ENCODE peak calls at places on chromosomes 13 and 19, in six cellular contexts. Y, C, D, T, G and V are unnamed samples.
A peak's percentile ranks its signal among the peaks of the same experiment; 100 is the strongest.

GRCh38 chr13:60164490-60164889 is 762 bp upstream of the DIAPH3 start:
- DNase-seq in Y (no peak), C (no peak), D (no peak), T (no peak), G (no peak), V (no peak)

GRCh38 chr19:16769385-16769784 is 49.7 kb downstream of the NWD1 start:
- DNase-seq in Y (no peak), C (no peak), D (no peak), T (no peak), G (no peak), V (no peak)

GRCh38 chr19:10290876-10291553 is 1.3 kb downstream of the ICAM5 start:
- DNase-seq in Y (peak; percentile 72), C (peak; percentile 41), D (peak; percentile 97), T (peak; percentile 50), G (peak; percentile 68), V (no peak)

GRCh38 chr19:47331931-47332547 is at the start of gene C5AR2:
- DNase-seq in Y (no peak), C (no peak), D (no peak), T (no peak), G (no peak), V (no peak)

GRCh38 chr13:76418404-76418803 is 467.8 kb downstream of the KCTD12 start:
- DNase-seq in Y (no peak), C (no peak), D (no peak), T (no peak), G (no peak), V (no peak)

GRCh38 chr13:23288564-23288963 is 107.8 kb downstream of the SGCG start:
- DNase-seq in Y (no peak), C (no peak), D (no peak), T (no peak), G (no peak), V (no peak)

GRCh38 chr13:28268800-28269223 is 130.5 kb downstream of the PAN3 start:
- DNase-seq in Y (no peak), C (peak; percentile 18), D (no peak), T (no peak), G (no peak), V (no peak)

GRCh38 chr19:10852098-10852800 is 4.0 kb downstream of the C19orf38 start:
- DNase-seq in Y (no peak), C (no peak), D (no peak), T (peak; percentile 46), G (no peak), V (no peak)

GRCh38 chr13:39945226-39945625 is 289.8 kb downstream of the COG6 start:
- DNase-seq in Y (no peak), C (no peak), D (no peak), T (no peak), G (no peak), V (no peak)

GRCh38 chr19:54454781-54455675 is 6.0 kb downstream of the LENG8 start:
- DNase-seq in Y (no peak), C (no peak), D (no peak), T (no peak), G (no peak), V (no peak)

GRCh38 chr19:56253737-56254136 is 18.8 kb upstream of the EDDM13 start:
- DNase-seq in Y (no peak), C (peak; percentile 37), D (peak; percentile 72), T (peak; percentile 42), G (no peak), V (peak; percentile 58)

GRCh38 chr13:51919531-51919930 is 57.8 kb downstream of the CCDC70 start:
- DNase-seq in Y (no peak), C (no peak), D (no peak), T (no peak), G (peak; percentile 12), V (no peak)

GRCh38 chr13:32902898-32903297 is 113.3 kb upstream of the KL start:
- DNase-seq in Y (peak; percentile 85), C (no peak), D (peak; percentile 1), T (no peak), G (peak; percentile 68), V (no peak)

GRCh38 chr13:49357694-49358093 is 86.2 kb downstream of the CAB39L start:
- DNase-seq in Y (no peak), C (no peak), D (no peak), T (no peak), G (no peak), V (no peak)

GRCh38 chr19:30349131-30349730 is 23.0 kb upstream of the ZNF536 start:
- DNase-seq in Y (no peak), C (no peak), D (no peak), T (no peak), G (peak; percentile 78), V (no peak)

GRCh38 chr19:21109116-21109515 is 27.1 kb downstream of the ZNF714 start:
- DNase-seq in Y (no peak), C (no peak), D (no peak), T (peak; percentile 49), G (no peak), V (no peak)

GRCh38 chr19:23273022-23273593 is 22.9 kb upstream of the ZNF724 start:
- DNase-seq in Y (no peak), C (peak; percentile 23), D (no peak), T (peak; percentile 39), G (no peak), V (no peak)

GRCh38 chr19:50717891-50718254 is 1.7 kb downstream of the SHANK1 start:
- DNase-seq in Y (no peak), C (no peak), D (no peak), T (no peak), G (no peak), V (no peak)
- H3K4me1 ChIP-seq in Y (peaks cover 16% of the 10 kb centered on the region), C (no peaks in the 10 kb centered on the region), D (no peaks in the 10 kb centered on the region), T (no peaks in the 10 kb centered on the region), G (peaks cover 9% of the 10 kb centered on the region), V (peaks cover 3% of the 10 kb centered on the region)

DNA sequence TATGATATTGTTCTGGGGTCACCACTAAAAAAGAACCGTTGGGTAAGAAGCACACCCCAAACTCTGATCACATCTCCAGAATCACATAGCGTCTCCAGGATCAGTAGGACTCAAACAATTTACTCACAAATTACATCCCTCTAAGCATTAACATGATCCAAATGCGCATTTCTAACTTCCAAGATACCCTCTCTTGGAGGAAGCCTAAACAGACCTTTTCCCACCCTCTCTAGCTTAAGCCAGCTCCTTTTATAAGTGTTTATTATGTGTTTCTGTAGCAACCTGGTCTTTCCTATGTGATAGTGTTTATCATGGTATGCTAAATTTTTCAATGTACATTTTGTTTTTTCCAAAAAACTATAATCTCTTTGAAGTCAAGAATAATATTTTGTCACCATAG is 1846.5 kb downstream of the OLFM4 start:
- DNase-seq in Y (no peak), C (no peak), D (no peak), T (no peak), G (no peak), V (no peak)
- H3K4me1 ChIP-seq in Y (no peaks in the 10 kb centered on the region), C (no peaks in the 10 kb centered on the region), D (no peaks in the 10 kb centered on the region), T (no peaks in the 10 kb centered on the region), G (no peaks in the 10 kb centered on the region), V (no peaks in the 10 kb centered on the region)

DNA sequence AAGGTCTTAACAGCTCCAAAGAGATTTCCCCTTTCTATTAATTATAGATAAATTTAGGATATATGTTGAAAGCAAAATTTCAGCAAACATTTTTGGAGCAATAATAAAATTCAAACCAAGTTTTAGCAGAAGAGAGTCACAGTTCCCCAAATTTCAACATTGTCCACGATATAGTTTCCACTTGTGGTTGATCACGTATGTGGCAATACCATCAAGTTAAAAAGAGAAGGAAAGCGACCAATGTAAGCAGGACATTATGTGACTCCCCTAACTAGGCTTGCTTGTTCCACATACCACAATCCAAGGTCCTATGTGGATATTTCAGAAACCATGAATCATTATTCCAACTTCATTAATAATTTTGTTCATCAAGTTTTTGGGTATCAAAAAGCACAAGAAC is 52.8 kb downstream of the ELF1 start:
- DNase-seq in Y (no peak), C (no peak), D (no peak), T (no peak), G (no peak), V (no peak)
- H3K4me1 ChIP-seq in Y (peaks cover 94% of the 10 kb centered on the region), C (peaks cover 100% of the 10 kb centered on the region), D (peaks cover 9% of the 10 kb centered on the region), T (peaks cover 20% of the 10 kb centered on the region), G (no peaks in the 10 kb centered on the region), V (no peaks in the 10 kb centered on the region)

DNA sequence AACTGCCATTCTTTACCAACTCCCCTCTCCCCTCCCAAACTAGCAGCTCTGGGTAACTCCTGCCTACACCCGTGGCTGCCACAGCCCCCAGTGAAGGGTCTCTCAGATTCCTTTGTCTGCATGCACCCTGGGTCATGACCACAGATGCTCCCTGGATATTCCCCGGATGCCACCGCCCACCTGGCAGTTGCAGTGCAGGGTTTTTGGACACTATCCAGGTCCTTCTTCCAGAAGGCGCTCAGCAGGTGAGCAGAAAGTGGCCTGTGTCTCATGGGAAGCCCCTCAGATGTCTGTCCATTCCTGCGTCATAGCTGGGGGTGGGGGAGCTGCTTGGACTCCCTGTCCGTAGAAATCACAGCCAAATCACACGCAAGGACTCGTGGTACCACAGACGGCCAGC is 38.8 kb downstream of the ELL start:
- DNase-seq in Y (no peak), C (no peak), D (no peak), T (no peak), G (no peak), V (no peak)
- H3K4me1 ChIP-seq in Y (peaks cover 83% of the 10 kb centered on the region), C (peaks cover 85% of the 10 kb centered on the region), D (peaks cover 66% of the 10 kb centered on the region), T (peaks cover 61% of the 10 kb centered on the region), G (no peaks in the 10 kb centered on the region), V (peaks cover 28% of the 10 kb centered on the region)

GRCh38 chr13:47250141-47250540 is 353.3 kb upstream of the HTR2A start:
- DNase-seq in Y (no peak), C (no peak), D (no peak), T (peak; percentile 63), G (no peak), V (no peak)
- H3K4me1 ChIP-seq in Y (no peaks in the 10 kb centered on the region), C (no peaks in the 10 kb centered on the region), D (no peaks in the 10 kb centered on the region), T (peaks cover 6% of the 10 kb centered on the region), G (no peaks in the 10 kb centered on the region), V (no peaks in the 10 kb centered on the region)

GRCh38 chr13:106691861-106692260 is 123.9 kb upstream of the ARGLU1 start:
- DNase-seq in Y (no peak), C (no peak), D (no peak), T (no peak), G (no peak), V (no peak)
- H3K4me1 ChIP-seq in Y (peaks cover 13% of the 10 kb centered on the region), C (no peaks in the 10 kb centered on the region), D (no peaks in the 10 kb centered on the region), T (no peaks in the 10 kb centered on the region), G (peaks cover 2% of the 10 kb centered on the region), V (peaks cover 4% of the 10 kb centered on the region)

GRCh38 chr13:110125613-110126272 is 181.2 kb downstream of the COL4A1 start:
- DNase-seq in Y (no peak), C (no peak), D (no peak), T (no peak), G (no peak), V (no peak)

GRCh38 chr13:110123041-110123809 is 183.7 kb downstream of the COL4A1 start:
- DNase-seq in Y (no peak), C (no peak), D (no peak), T (peak; percentile 67), G (no peak), V (no peak)

GRCh38 chr13:110126391-110126961 is 180.5 kb downstream of the COL4A1 start:
- DNase-seq in Y (peak; percentile 76), C (no peak), D (no peak), T (peak; percentile 94), G (peak; percentile 69), V (peak; percentile 98)

GRCh38 chr13:110124201-110124600 is 182.8 kb downstream of the COL4A1 start:
- DNase-seq in Y (no peak), C (no peak), D (no peak), T (no peak), G (no peak), V (no peak)

GRCh38 chr13:110125157-110125556 is 181.8 kb downstream of the COL4A1 start:
- DNase-seq in Y (no peak), C (no peak), D (no peak), T (no peak), G (no peak), V (no peak)
- H3K4me1 ChIP-seq in Y (peaks cover 52% of the 10 kb centered on the region), C (no peaks in the 10 kb centered on the region), D (no peaks in the 10 kb centered on the region), T (peaks cover 64% of the 10 kb centered on the region), G (no peaks in the 10 kb centered on the region), V (peaks cover 50% of the 10 kb centered on the region)